ENCODE peak calls at places on chromosomes 4 and X, in six cellular contexts. L is nephron progenitor cell, K is astrocyte, T is Panc1, D is dorsolateral prefrontal cortex, C is GM13977. X is an unnamed sample.

GRCh38 chr4:184655889-184656869 is 6.6 kb downstream of the PRIMPOL start:
- DNase-seq in C (no peak), K (no peak), L (no peak), T (no peak), D (no peak), X (no peak)

GRCh38 chrX:53642326-53642725 is 44.2 kb downstream of the HUWE1 start:
- DNase-seq in T (no peak), D (no peak), C (no peak), K (no peak), L (no peak), X (no peak)

GRCh38 chrX:55159556-55159955 is 60.6 kb upstream of the PAGE5 start:
- DNase-seq in C (no peak), T (no peak), K (no peak), D (no peak), L (no peak), X (no peak)

GRCh38 chr4:27007507-27007906 is 146.9 kb downstream of the STIM2 start:
- DNase-seq in K (no peak), D (no peak), T (no peak), L (no peak), C (no peak), X (peak)

GRCh38 chr4:173171098-173171497 is 2.5 kb downstream of the GALNT7 start:
- DNase-seq in L (no peak), K (no peak), T (no peak), D (no peak), C (no peak), X (no peak)

GRCh38 chrX:41273638-41274037 is 60.3 kb upstream of the DDX3X start:
- DNase-seq in K (peak), C (peak), L (no peak), T (no peak), D (no peak), X (peak)

GRCh38 chrX:109890910-109891502 is 111.9 kb upstream of the TMEM164 start:
- DNase-seq in K (peak), L (peak), T (peak), C (peak), D (peak), X (peak)

GRCh38 chr4:183097251-183098079 is 1.6 kb upstream of the WWC2 start:
- DNase-seq in L (peak), K (no peak), T (no peak), C (no peak), D (no peak), X (no peak)

GRCh38 chrX:37666516-37666915 is 19.1 kb upstream of the XK start:
- DNase-seq in T (no peak), C (no peak), D (no peak), K (peak), L (no peak), X (no peak)

GRCh38 chrX:45063319-45064095 is 137.2 kb downstream of the DIPK2B start:
- DNase-seq in K (peak), T (no peak), C (no peak), D (no peak), L (no peak), X (no peak)
- TF ChIP-seq CTCF in K (no peak), T (no peak), C (no peak), D (no peak), L (no peak), X (no peak)

DNA sequence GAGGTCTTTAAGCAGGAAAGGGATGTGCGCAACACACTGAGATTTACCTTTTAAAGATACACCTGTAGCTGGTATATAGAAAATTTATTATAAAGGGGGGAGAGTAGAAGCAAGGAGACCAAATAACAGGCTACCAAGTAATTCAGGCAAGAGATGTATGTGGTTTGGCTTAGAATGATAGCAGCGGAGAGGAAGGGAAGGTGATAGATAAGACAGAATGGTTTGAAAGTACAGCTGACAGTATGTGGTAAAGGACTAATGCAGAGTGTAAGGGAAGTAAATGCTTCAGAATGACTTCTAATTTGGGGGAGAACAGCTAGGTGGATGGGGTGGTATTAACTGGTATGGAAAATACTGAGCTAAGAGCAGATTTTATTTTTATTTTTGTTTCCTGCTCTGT is 308.9 kb downstream of the ANTXR2 start:
- DNase-seq in K (no peak), L (no peak), T (no peak), D (no peak), C (no peak), X (no peak)
- TF ChIP-seq CTCF in K (no peak), L (no peak), T (no peak), D (no peak), C (no peak), X (no peak)

DNA sequence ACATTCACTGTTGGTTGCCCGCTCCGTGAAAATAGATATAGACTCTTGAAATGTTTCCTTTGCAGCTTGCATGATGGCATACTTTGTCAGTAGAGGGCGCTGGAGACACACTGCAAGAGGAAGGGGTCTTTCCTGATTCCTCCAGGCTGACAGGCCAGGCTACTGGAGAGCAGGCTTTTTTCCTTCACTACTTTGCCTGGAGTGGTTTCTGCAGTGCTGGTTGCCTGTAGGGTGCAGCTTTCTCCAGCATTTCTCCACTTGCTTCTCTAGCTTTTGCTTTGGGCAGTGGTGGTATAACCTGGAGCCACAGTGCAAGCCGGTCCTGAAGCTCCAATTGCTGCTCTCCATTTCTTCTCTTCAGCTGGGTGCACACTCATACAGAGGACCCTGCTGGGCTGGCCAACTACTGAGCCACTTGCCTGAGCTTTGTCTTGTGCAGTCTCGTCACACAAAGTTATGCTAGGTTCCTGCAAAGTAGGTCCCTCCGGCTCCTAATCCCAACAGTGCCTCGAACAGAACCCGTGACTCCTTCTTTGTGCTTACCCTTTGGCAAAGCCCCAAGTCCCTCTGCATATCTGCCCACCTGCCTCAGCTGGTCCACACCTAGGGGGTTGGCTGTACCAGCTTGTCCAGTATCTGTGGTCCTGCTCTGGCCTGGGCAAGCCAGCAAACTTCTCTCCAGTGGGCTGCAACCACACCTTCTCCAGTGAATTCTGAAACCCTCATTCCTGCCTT is 46.3 kb downstream of the RASSF6 start:
- DNase-seq in C (peak), T (peak), L (peak), D (no peak), K (peak), X (peak)
- TF ChIP-seq CTCF in C (peak), T (peak), L (peak), D (peak), K (peak), X (peak)

DNA sequence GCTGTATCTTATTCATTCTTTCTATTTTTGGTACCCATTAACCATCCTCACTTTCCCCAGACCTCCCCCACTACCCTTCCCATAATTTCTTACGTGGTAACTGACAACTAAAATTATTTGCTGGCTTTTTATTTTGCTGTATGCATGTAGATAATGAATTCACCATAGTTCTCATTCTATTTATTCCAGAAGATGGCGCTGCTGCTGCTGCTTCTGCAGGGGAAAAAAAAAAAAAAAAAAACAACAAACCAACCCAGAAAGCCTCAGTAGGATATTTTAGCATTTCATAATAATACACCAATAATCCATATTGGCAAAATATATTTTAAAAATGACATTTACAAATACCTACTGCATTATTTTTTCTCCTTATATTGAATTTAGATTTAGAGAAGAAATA is 416.6 kb upstream of the MAGEB18 start:
- DNase-seq in K (no peak), C (peak), L (no peak), D (no peak), T (no peak), X (peak)
- TF ChIP-seq CTCF in K (peak), C (peak), L (peak), D (peak), T (peak), X (peak)

DNA sequence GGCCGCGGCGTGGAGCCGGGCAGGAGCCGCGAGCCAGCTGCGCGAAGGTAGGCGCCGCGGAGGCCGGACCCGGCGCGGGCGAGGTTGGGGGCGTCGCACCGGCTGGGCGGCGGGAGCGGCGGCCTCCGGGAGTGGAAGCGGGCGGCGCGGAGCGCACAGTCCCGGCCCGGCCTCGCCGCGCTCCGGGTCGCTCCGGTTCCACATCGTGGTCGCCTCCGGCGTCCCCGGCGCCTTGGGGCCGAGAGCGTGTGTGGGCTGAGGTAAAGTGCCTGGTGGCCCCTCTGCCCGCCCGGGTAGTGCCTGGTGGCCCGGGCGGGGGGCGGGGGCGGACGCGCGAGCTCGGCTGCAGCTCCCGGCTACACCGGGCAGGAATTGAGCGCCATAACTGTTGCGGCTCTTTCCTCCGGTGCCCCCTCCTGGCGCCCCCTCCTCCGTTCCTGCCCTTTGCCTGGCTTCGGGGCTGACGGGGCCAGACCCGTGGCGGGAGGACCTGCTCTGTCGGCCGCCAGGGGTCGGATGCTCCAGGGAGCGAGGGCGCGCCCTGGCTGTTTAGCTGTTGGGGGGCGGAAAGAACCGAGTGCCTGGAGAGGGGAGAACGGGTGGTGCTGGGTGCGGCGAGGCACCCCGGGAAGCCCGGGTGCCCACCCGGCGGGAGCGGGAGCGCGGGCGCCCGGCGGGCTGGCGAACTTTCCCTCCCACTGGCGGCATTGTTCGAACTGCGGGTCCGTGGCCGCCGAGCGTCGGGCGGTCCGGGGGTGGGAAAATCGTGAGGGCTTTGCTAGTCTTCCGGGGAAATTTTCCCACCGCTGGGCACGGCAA is 661 bp downstream of the JADE3 start:
- DNase-seq in L (peak), K (no peak), T (no peak), C (peak), D (no peak), X (peak)
- TF ChIP-seq CTCF in L (peak), K (no peak), T (peak), C (peak), D (peak), X (peak)

DNA sequence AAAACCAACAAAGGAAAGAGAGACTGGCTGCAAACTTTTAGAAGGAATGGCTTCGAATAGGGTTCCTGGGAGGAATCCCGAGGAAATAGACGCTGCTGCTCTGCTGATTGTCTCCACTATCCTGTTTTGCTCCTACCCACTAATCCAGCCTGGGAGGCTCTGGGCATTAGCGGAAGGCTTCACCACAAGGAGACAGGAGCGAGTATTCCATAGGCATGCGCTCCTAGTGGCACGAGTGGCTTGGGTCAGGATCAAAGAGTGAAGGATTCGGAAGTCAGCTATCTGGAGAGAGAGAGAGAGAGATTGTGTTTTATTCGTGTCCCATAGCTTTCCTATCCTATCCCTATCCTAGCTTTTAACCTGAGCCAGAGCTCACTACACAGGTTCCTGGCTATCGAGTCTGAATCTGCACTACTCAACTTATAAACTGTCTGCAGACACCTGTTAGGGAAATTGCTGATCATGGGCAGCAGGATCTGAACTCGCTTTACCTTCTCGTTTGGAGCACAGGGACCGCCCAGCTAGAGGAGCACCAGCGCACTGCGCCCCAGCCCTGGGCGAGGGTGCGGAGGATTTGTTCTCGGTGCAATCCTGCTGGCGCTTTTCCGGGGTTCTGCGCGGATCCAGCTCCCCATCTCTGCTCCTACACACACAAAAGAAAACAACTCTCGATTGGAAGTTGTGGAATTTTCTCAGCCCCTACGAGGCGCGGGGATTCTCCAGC is 740 bp upstream of the NPY2R start:
- DNase-seq in K (no peak), C (no peak), L (peak), D (no peak), T (no peak), X (no peak)
- TF ChIP-seq CTCF in K (peak), C (no peak), L (peak), D (no peak), T (no peak), X (no peak)